ENCODE peak calls at places on chromosomes 12 and 14, in four cellular contexts. D is fibroblast of mammary gland, Q is NCI-H748 treated with DMSO at 0.1 percent for 48 hours, M is pulmonary artery endothelial cell. O is an unnamed sample.
A peak's percentile ranks its signal among the peaks of the same experiment; 100 is the strongest.

GRCh38 chr14:52266782-52267181 is 716 bp upstream of the PTGDR start:
- DNase-seq in D (peak; percentile 93), Q (no peak), M (no peak), O (no peak)

GRCh38 chr14:72714094-72714493 is 179.8 kb downstream of the DPF3 start:
- DNase-seq in D (no peak), Q (no peak), M (no peak), O (no peak)

GRCh38 chr12:52739963-52740362 is 36.6 kb upstream of the KRT77 start:
- DNase-seq in D (no peak), Q (no peak), M (no peak), O (no peak)

GRCh38 chr14:71290960-71291466 is 383.8 kb downstream of the PCNX1 start:
- DNase-seq in D (peak; percentile 80), Q (no peak), M (peak; percentile 47), O (peak; percentile 25)

GRCh38 chr12:84701966-84702365 is 210.6 kb downstream of the SLC6A15 start:
- DNase-seq in D (peak; percentile 28), Q (no peak), M (no peak), O (no peak)

GRCh38 chr12:3216726-3217682 is 139.8 kb downstream of the TSPAN9 start:
- DNase-seq in D (peak; percentile 84), Q (no peak), M (peak; percentile 60), O (no peak)

GRCh38 chr12:114673169-114673833 is 10.7 kb downstream of the TBX3 start:
- DNase-seq in D (peak; percentile 66), Q (no peak), M (no peak), O (no peak)

GRCh38 chr12:117919479-117919878 is 49.3 kb downstream of the KSR2 start:
- DNase-seq in D (no peak), Q (no peak), M (no peak), O (no peak)

GRCh38 chr12:14261096-14261495 is 104.4 kb upstream of the ATF7IP start:
- DNase-seq in D (no peak), Q (no peak), M (no peak), O (no peak)

GRCh38 chr14:47539065-47539464 is 136.3 kb downstream of the MDGA2 start:
- DNase-seq in D (peak; percentile 0), Q (peak; percentile 40), M (no peak), O (peak; percentile 20)

GRCh38 chr12:85423947-85424346 is 143.9 kb downstream of the ALX1 start:
- DNase-seq in D (no peak), Q (no peak), M (no peak), O (no peak)